ENCODE peak calls at places on chromosomes 2 and 18, in six cellular contexts. I, W, U, A, Y and D are unnamed samples.

GRCh38 chr2:240387669-240388358 is 47.6 kb upstream of the GPC1 start:
- DNase-seq in I (no peak), W (peak), U (peak), A (no peak), Y (no peak), D (peak)

GRCh38 chr2:114127372-114127771 is 237.5 kb downstream of the ACTR3 start:
- DNase-seq in I (no peak), W (peak), U (no peak), A (no peak), Y (no peak), D (peak)

GRCh38 chr2:89833116-89833779 is 1141.8 kb downstream of the RPIA start:
- DNase-seq in I (no peak), W (no peak), U (no peak), A (peak), Y (no peak), D (peak)

GRCh38 chr2:161273038-161273760 is 35.0 kb upstream of the PSMD14 start:
- DNase-seq in I (peak), W (peak), U (peak), A (peak), Y (peak), D (peak)

GRCh38 chr2:14039134-14039533 is 593.4 kb upstream of the LRATD1 start:
- DNase-seq in I (no peak), W (no peak), U (no peak), A (no peak), Y (no peak), D (no peak)

GRCh38 chr18:8423051-8423558 is 186.1 kb upstream of the RAB12 start:
- DNase-seq in I (no peak), W (peak), U (peak), A (no peak), Y (no peak), D (peak)

GRCh38 chr2:43276517-43276931 is 50.1 kb upstream of the ZFP36L2 start:
- DNase-seq in I (no peak), W (no peak), U (peak), A (no peak), Y (no peak), D (no peak)

GRCh38 chr2:59583173-59583765 is 970.2 kb downstream of the BCL11A start:
- DNase-seq in I (no peak), W (no peak), U (no peak), A (no peak), Y (no peak), D (no peak)

GRCh38 chr18:46588971-46589660 is 67.9 kb downstream of the LOXHD1 start:
- DNase-seq in I (no peak), W (no peak), U (no peak), A (no peak), Y (no peak), D (no peak)

GRCh38 chr2:96502891-96503636 is 2.1 kb downstream of the NEURL3 start:
- DNase-seq in I (no peak), W (no peak), U (no peak), A (no peak), Y (no peak), D (no peak)

GRCh38 chr2:177030391-177031000 is 182.1 kb upstream of the HNRNPA3 start:
- DNase-seq in I (no peak), W (no peak), U (no peak), A (no peak), Y (peak), D (no peak)

GRCh38 chr2:230684222-230685164 is 28.1 kb upstream of the CAB39 start:
- DNase-seq in I (no peak), W (peak), U (peak), A (no peak), Y (no peak), D (peak)

GRCh38 chr18:31574359-31574758 is 17.3 kb upstream of the TTR start:
- DNase-seq in I (no peak), W (no peak), U (no peak), A (no peak), Y (no peak), D (no peak)

GRCh38 chr2:7692657-7693161 is 775.5 kb downstream of the RNF144A start:
- DNase-seq in I (no peak), W (peak), U (peak), A (no peak), Y (no peak), D (no peak)

GRCh38 chr2:152255918-152256317 is 79.1 kb upstream of the FMNL2 start:
- DNase-seq in I (no peak), W (no peak), U (no peak), A (no peak), Y (no peak), D (no peak)

GRCh38 chr2:179268277-179268935 is 3.8 kb upstream of the SESTD1 start:
- DNase-seq in I (no peak), W (peak), U (peak), A (no peak), Y (peak), D (no peak)

GRCh38 chr2:39468574-39469331 is 31.7 kb upstream of the MAP4K3 start:
- DNase-seq in I (no peak), W (peak), U (no peak), A (peak), Y (no peak), D (no peak)

GRCh38 chr2:200422071-200422470 is 87.8 kb downstream of the KCTD18 start:
- DNase-seq in I (no peak), W (no peak), U (peak), A (no peak), Y (no peak), D (no peak)

GRCh38 chr18:63409301-63409700 is 13.0 kb downstream of the VPS4B start:
- DNase-seq in I (no peak), W (no peak), U (peak), A (no peak), Y (no peak), D (no peak)

GRCh38 chr2:217150236-217150635 is 290.4 kb upstream of the TNP1 start:
- DNase-seq in I (no peak), W (peak), U (no peak), A (no peak), Y (no peak), D (no peak)

GRCh38 chr2:217153433-217153997 is 293.7 kb upstream of the TNP1 start:
- DNase-seq in I (no peak), W (no peak), U (no peak), A (no peak), Y (no peak), D (no peak)

GRCh38 chr2:217149087-217149660 is 289.3 kb upstream of the TNP1 start:
- DNase-seq in I (no peak), W (no peak), U (no peak), A (no peak), Y (no peak), D (no peak)

GRCh38 chr2:217147751-217148318 is 288.0 kb upstream of the TNP1 start:
- DNase-seq in I (no peak), W (no peak), U (no peak), A (no peak), Y (no peak), D (peak)

DNA sequence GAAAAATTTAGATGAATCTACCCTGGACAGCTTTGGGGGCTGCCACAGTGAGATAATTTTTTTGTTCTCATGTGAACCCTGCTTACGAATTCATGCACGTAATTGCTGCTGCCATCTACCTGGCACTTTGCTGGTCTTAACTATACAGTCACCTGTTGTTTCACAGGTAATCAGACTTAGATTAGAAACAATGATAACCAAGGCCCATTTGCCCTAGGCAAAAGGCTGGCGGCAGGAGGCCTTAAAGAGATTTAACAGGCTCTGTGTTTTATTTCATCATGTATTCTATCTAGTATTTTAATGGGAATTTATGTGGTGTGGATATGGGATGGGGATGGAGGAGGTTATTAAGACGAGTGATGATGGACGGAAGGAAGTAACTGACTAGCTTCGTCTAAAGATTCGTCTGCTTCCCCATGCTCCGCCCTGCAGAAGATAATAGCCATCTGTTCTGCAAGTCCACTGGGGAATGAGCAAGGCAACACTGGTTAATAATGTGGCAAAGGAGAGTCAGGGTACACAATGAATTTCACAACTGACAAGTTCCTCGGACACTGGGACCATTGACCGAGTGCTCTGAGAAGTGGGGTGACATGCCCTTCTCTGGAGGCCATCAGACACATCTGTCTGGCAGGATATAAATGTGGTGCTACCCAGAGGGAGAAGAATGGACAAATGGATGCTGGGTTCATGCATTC is 291.8 kb upstream of the TNP1 start:
- DNase-seq in I (no peak), W (no peak), U (no peak), A (no peak), Y (no peak), D (no peak)
- TF ChIP-seq EZH2phosphoT487 in I (no peak), W (no peak), U (no peak), A (no peak), Y (no peak), D (no peak)

DNA sequence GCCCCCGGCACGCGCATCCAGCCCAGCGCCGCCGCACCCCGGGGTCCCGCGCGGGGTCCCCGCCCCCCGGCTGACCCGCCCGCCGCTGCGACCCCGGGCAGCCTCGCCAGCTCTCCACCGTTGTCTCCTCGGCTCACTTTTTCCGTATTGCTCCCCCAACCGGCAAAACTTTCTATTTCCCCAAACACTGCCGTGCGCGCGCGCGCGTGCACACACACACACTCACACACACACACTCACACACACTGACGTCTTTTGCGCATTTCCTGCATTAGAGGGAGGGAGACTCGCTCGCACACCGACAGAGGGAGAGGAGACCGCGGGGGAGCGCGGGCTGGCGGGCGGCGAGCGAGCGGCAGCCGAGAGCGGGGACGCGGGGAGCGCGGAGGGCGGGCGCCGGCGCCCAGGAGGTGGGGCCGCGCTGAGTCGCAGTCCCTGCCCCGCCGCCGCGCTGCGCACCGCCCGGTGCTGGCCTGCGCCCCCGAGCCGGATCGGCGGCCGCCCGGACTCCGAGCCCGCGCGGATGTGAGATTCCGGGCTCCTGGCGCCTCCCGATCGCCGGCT is 542 bp upstream of the PRKCE start:
- DNase-seq in I (peak), W (peak), U (peak), A (peak), Y (peak), D (peak)
- H3K4me2 ChIP-seq in I (peak), W (peak), U (peak), A (peak), Y (peak), D (peak)

GRCh38 chr2:42048318-42049251 is 764 bp downstream of the PKDCC start:
- DNase-seq in I (no peak), W (peak), U (no peak), A (peak), Y (peak), D (no peak)
- TF ChIP-seq EZH2phosphoT487 in I (no peak), W (no peak), U (no peak), A (no peak), Y (no peak), D (no peak)

DNA sequence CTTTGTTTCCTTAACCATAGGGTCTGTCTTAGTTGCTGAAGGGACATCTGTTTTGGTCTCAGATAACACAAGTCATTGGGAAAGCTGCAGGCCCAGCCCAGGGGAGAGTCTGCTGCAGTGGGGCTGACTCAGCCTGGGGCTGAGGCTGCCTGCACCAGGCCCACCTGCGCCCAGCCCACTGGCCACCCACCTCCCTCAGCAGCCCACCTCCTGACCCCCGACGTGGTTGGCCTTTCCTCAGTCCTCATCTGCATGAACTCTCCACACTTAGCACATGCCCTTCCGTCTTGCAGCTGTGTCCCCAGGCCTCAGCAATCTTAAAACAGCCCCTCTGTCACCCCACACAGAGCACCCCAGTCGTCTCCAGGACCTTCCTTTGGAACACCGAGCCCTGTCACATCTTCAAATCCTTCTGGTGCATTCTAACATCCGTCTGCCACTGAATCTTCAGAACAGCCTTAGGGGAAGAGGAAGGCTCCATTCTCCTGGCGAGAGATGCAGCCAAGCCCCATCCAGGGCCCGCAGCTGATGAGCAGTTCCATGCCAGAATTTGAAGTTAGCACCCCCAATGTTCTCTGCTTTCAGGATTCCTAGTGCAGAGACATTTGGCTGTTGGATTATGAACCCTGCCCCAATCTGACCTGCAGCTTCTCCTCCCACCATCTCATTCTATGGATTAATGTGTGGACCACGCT is 231.4 kb downstream of the SEPTIN10 start:
- DNase-seq in I (no peak), W (no peak), U (no peak), A (no peak), Y (no peak), D (no peak)
- H3K4me2 ChIP-seq in I (no peak), W (no peak), U (no peak), A (peak), Y (no peak), D (no peak)

GRCh38 chr2:192741889-192742288 is 547.2 kb upstream of the TMEFF2 start:
- DNase-seq in I (no peak), W (no peak), U (peak), A (peak), Y (peak), D (peak)
- TF ChIP-seq EZH2phosphoT487 in I (no peak), W (no peak), U (no peak), A (no peak), Y (no peak), D (no peak)